ENCODE peak calls at places on chromosomes 13 and 19, in six cellular contexts. R, I, V, Y, P and O are unnamed samples.

GRCh38 chr13:44451651-44452050 is 78.0 kb downstream of the SERP2 start:
- DNase-seq in I (no peak), P (no peak), V (no peak), Y (no peak), R (no peak), O (no peak)

GRCh38 chr13:106610511-106610910 is 42.6 kb upstream of the ARGLU1 start:
- DNase-seq in P (no peak), Y (no peak), R (no peak), I (no peak), V (peak; percentile 67), O (no peak)

GRCh38 chr19:37114001-37114400 is 35.8 kb downstream of the ZNF420 start:
- DNase-seq in P (no peak), Y (no peak), I (no peak), V (no peak), R (no peak), O (no peak)

GRCh38 chr19:1183543-1184172 is 9.6 kb upstream of the SBNO2 start:
- DNase-seq in R (no peak), I (no peak), V (no peak), P (no peak), Y (peak; percentile 87), O (no peak)

GRCh38 chr13:45335397-45336024 is 5.5 kb downstream of the TPT1 start:
- DNase-seq in I (no peak), R (no peak), V (no peak), P (no peak), Y (peak; percentile 56), O (no peak)

GRCh38 chr19:35533822-35534521 is 716 bp downstream of the GAPDHS start:
- DNase-seq in I (no peak), P (no peak), R (no peak), V (peak; percentile 23), Y (no peak), O (no peak)

GRCh38 chr19:47027586-47028371 is 8.1 kb downstream of the NPAS1 start:
- DNase-seq in Y (no peak), I (no peak), P (no peak), R (no peak), V (no peak), O (no peak)

GRCh38 chr19:35077411-35078223 is 36.1 kb downstream of the HPN start:
- DNase-seq in Y (no peak), R (no peak), V (no peak), P (no peak), I (no peak), O (no peak)

GRCh38 chr13:40181203-40181845 is 485.1 kb downstream of the FOXO1 start:
- DNase-seq in V (peak; percentile 28), I (no peak), R (no peak), P (no peak), Y (peak; percentile 74), O (no peak)

GRCh38 chr19:38375748-38376147 is 1.4 kb downstream of the PSMD8 start:
- DNase-seq in V (peak; percentile 15), I (no peak), P (no peak), R (no peak), Y (no peak), O (no peak)

GRCh38 chr13:49346460-49346859 is 97.4 kb downstream of the CAB39L start:
- DNase-seq in Y (no peak), R (no peak), I (no peak), P (no peak), V (no peak), O (no peak)

GRCh38 chr19:34481861-34482379 is 362 bp downstream of the WTIP start:
- DNase-seq in V (peak; percentile 45), R (no peak), I (no peak), Y (no peak), P (no peak), O (no peak)

GRCh38 chr13:59458908-59459579 is 704.7 kb downstream of the DIAPH3 start:
- DNase-seq in Y (no peak), R (no peak), V (peak; percentile 14), I (no peak), P (peak; percentile 20), O (no peak)

GRCh38 chr19:5321851-5322681 is 18.5 kb downstream of the PTPRS start:
- DNase-seq in Y (no peak), V (no peak), P (no peak), R (no peak), I (peak; percentile 17), O (no peak)

GRCh38 chr19:39293394-39293793 is 2.8 kb upstream of the IFNL1 start:
- DNase-seq in V (no peak), R (no peak), I (no peak), P (no peak), Y (no peak), O (no peak)

GRCh38 chr19:17268754-17269153 is 1.5 kb downstream of the BABAM1 start:
- DNase-seq in V (no peak), I (no peak), R (no peak), P (no peak), Y (no peak), O (no peak)

GRCh38 chr19:47493378-47494210 is 9.6 kb upstream of the KPTN start:
- DNase-seq in P (no peak), V (no peak), R (no peak), Y (no peak), I (no peak), O (no peak)

GRCh38 chr13:99916366-99917103 is 55.0 kb downstream of the ZIC5 start:
- DNase-seq in P (peak; percentile 48), Y (peak; percentile 76), R (no peak), V (peak; percentile 66), I (no peak), O (peak; percentile 67)

GRCh38 chr19:27652796-27653195 is 1560.2 kb downstream of the UQCRFS1 start:
- DNase-seq in R (no peak), Y (no peak), V (no peak), I (no peak), P (no peak), O (no peak)

GRCh38 chr13:41693434-41693833 is 236.1 kb downstream of the RGCC start:
- DNase-seq in Y (no peak), R (no peak), P (no peak), V (peak; percentile 60), I (no peak), O (no peak)

GRCh38 chr13:49220035-49220855 is at the start of gene MLNR:
- DNase-seq in V (peak; percentile 17), R (peak; percentile 11), P (no peak), I (no peak), Y (peak; percentile 23), O (no peak)

GRCh38 chr19:2475018-2475701 is 767 bp upstream of the GADD45B start:
- DNase-seq in P (no peak), V (peak; percentile 64), R (peak; percentile 45), Y (peak; percentile 45), I (peak; percentile 66), O (no peak)

GRCh38 chr13:114313061-114313860 is 1.0 kb upstream of the CHAMP1 start:
- DNase-seq in V (peak; percentile 39), Y (no peak), P (no peak), I (no peak), R (no peak), O (no peak)

GRCh38 chr13:114110091-114110829 is 22.2 kb downstream of the RASA3 start:
- DNase-seq in Y (no peak), V (no peak), I (no peak), R (peak; percentile 24), P (no peak), O (no peak)